ENCODE peak calls at places on chromosomes 13 and 19, in nine cellular contexts. One of them, this sample, is unnamed.

GRCh38 chr19:14479985-14480694 is 5.0 kb upstream of the PTGER1 start:
- DNase-seq in T-helper 1 cell: peak; percentile 34
- DNase-seq in type B pancreatic cell: peak; percentile 85
- DNase-seq in effector CD4-positive, alpha-beta T cell: peak; percentile 58
- DNase-seq in activated T-helper 1 cell treated with Interleukin-2 at 50 U/mL for 16 hours: peak; percentile 60
- DNase-seq in DMS53: peak; percentile 39
- DNase-seq in astrocyte of the hippocampus: peak; percentile 73
- DNase-seq in C1 segment of cervical spinal cord: no peak
- DNase-seq in AG10803: no peak
- DNase-seq in this sample: peak; percentile 67

GRCh38 chr13:52851153-52851962 is 2.9 kb upstream of the PCDH8 start:
- DNase-seq in T-helper 1 cell: no peak
- DNase-seq in type B pancreatic cell: no peak
- DNase-seq in effector CD4-positive, alpha-beta T cell: no peak
- DNase-seq in activated T-helper 1 cell treated with Interleukin-2 at 50 U/mL for 16 hours: no peak
- DNase-seq in DMS53: peak; percentile 87
- DNase-seq in astrocyte of the hippocampus: peak; percentile 68
- DNase-seq in C1 segment of cervical spinal cord: peak; percentile 38
- DNase-seq in AG10803: peak; percentile 9
- DNase-seq in this sample: peak; percentile 10

GRCh38 chr19:1125601-1126533 is 22.1 kb downstream of the GPX4 start:
- DNase-seq in T-helper 1 cell: no peak
- DNase-seq in type B pancreatic cell: no peak
- DNase-seq in effector CD4-positive, alpha-beta T cell: no peak
- DNase-seq in activated T-helper 1 cell treated with Interleukin-2 at 50 U/mL for 16 hours: no peak
- DNase-seq in DMS53: no peak
- DNase-seq in astrocyte of the hippocampus: peak; percentile 86
- DNase-seq in C1 segment of cervical spinal cord: no peak
- DNase-seq in AG10803: no peak
- DNase-seq in this sample: no peak

GRCh38 chr13:60396008-60396782 is 825 bp upstream of the TDRD3 start:
- DNase-seq in T-helper 1 cell: peak; percentile 75
- DNase-seq in type B pancreatic cell: peak; percentile 90
- DNase-seq in effector CD4-positive, alpha-beta T cell: peak; percentile 72
- DNase-seq in activated T-helper 1 cell treated with Interleukin-2 at 50 U/mL for 16 hours: peak; percentile 81
- DNase-seq in DMS53: peak; percentile 83
- DNase-seq in astrocyte of the hippocampus: peak; percentile 97
- DNase-seq in C1 segment of cervical spinal cord: peak; percentile 91
- DNase-seq in AG10803: peak; percentile 89
- DNase-seq in this sample: peak; percentile 83

GRCh38 chr13:106033634-106034033 is 501.8 kb downstream of the EFNB2 start:
- DNase-seq in T-helper 1 cell: no peak
- DNase-seq in type B pancreatic cell: no peak
- DNase-seq in effector CD4-positive, alpha-beta T cell: no peak
- DNase-seq in activated T-helper 1 cell treated with Interleukin-2 at 50 U/mL for 16 hours: no peak
- DNase-seq in DMS53: peak; percentile 0
- DNase-seq in astrocyte of the hippocampus: peak; percentile 42
- DNase-seq in C1 segment of cervical spinal cord: no peak
- DNase-seq in AG10803: peak; percentile 85
- DNase-seq in this sample: no peak

GRCh38 chr13:50131998-50132936 is 117.0 kb downstream of the KCNRG start:
- DNase-seq in T-helper 1 cell: no peak
- DNase-seq in type B pancreatic cell: no peak
- DNase-seq in effector CD4-positive, alpha-beta T cell: peak; percentile 12
- DNase-seq in activated T-helper 1 cell treated with Interleukin-2 at 50 U/mL for 16 hours: no peak
- DNase-seq in DMS53: no peak
- DNase-seq in astrocyte of the hippocampus: peak; percentile 26
- DNase-seq in C1 segment of cervical spinal cord: no peak
- DNase-seq in AG10803: no peak
- DNase-seq in this sample: no peak

GRCh38 chr13:45219938-45220375 is 19.1 kb upstream of the KCTD4 start:
- DNase-seq in T-helper 1 cell: no peak
- DNase-seq in type B pancreatic cell: no peak
- DNase-seq in effector CD4-positive, alpha-beta T cell: no peak
- DNase-seq in activated T-helper 1 cell treated with Interleukin-2 at 50 U/mL for 16 hours: no peak
- DNase-seq in DMS53: peak; percentile 5
- DNase-seq in astrocyte of the hippocampus: peak; percentile 73
- DNase-seq in C1 segment of cervical spinal cord: no peak
- DNase-seq in AG10803: peak; percentile 83
- DNase-seq in this sample: no peak

GRCh38 chr19:47650695-47651094 is 41.8 kb downstream of the BICRA start:
- DNase-seq in T-helper 1 cell: no peak
- DNase-seq in type B pancreatic cell: no peak
- DNase-seq in effector CD4-positive, alpha-beta T cell: no peak
- DNase-seq in activated T-helper 1 cell treated with Interleukin-2 at 50 U/mL for 16 hours: no peak
- DNase-seq in DMS53: no peak
- DNase-seq in astrocyte of the hippocampus: no peak
- DNase-seq in C1 segment of cervical spinal cord: no peak
- DNase-seq in AG10803: no peak
- DNase-seq in this sample: no peak

GRCh38 chr13:96650301-96650886 is 343.9 kb downstream of the OXGR1 start:
- DNase-seq in T-helper 1 cell: no peak
- DNase-seq in type B pancreatic cell: no peak
- DNase-seq in effector CD4-positive, alpha-beta T cell: no peak
- DNase-seq in activated T-helper 1 cell treated with Interleukin-2 at 50 U/mL for 16 hours: no peak
- DNase-seq in DMS53: no peak
- DNase-seq in astrocyte of the hippocampus: peak; percentile 89
- DNase-seq in C1 segment of cervical spinal cord: no peak
- DNase-seq in AG10803: peak; percentile 41
- DNase-seq in this sample: no peak

GRCh38 chr13:48110930-48111721 is 16.2 kb upstream of the MED4 start:
- DNase-seq in T-helper 1 cell: no peak
- DNase-seq in type B pancreatic cell: no peak
- DNase-seq in effector CD4-positive, alpha-beta T cell: no peak
- DNase-seq in activated T-helper 1 cell treated with Interleukin-2 at 50 U/mL for 16 hours: no peak
- DNase-seq in DMS53: no peak
- DNase-seq in astrocyte of the hippocampus: peak; percentile 63
- DNase-seq in C1 segment of cervical spinal cord: peak; percentile 3
- DNase-seq in AG10803: no peak
- DNase-seq in this sample: no peak

GRCh38 chr13:110128546-110128945 is 178.4 kb downstream of the COL4A1 start:
- DNase-seq in T-helper 1 cell: no peak
- DNase-seq in type B pancreatic cell: no peak
- DNase-seq in effector CD4-positive, alpha-beta T cell: no peak
- DNase-seq in activated T-helper 1 cell treated with Interleukin-2 at 50 U/mL for 16 hours: no peak
- DNase-seq in DMS53: no peak
- DNase-seq in astrocyte of the hippocampus: no peak
- DNase-seq in C1 segment of cervical spinal cord: no peak
- DNase-seq in AG10803: no peak
- DNase-seq in this sample: no peak

GRCh38 chr19:46721269-46722003 is 4.5 kb upstream of the PRKD2 start:
- DNase-seq in T-helper 1 cell: no peak
- DNase-seq in type B pancreatic cell: no peak
- DNase-seq in effector CD4-positive, alpha-beta T cell: no peak
- DNase-seq in activated T-helper 1 cell treated with Interleukin-2 at 50 U/mL for 16 hours: no peak
- DNase-seq in DMS53: peak; percentile 35
- DNase-seq in astrocyte of the hippocampus: no peak
- DNase-seq in C1 segment of cervical spinal cord: no peak
- DNase-seq in AG10803: no peak
- DNase-seq in this sample: no peak

GRCh38 chr13:41678320-41678719 is 221.0 kb downstream of the RGCC start:
- DNase-seq in T-helper 1 cell: no peak
- DNase-seq in type B pancreatic cell: no peak
- DNase-seq in effector CD4-positive, alpha-beta T cell: no peak
- DNase-seq in activated T-helper 1 cell treated with Interleukin-2 at 50 U/mL for 16 hours: no peak
- DNase-seq in DMS53: no peak
- DNase-seq in astrocyte of the hippocampus: peak; percentile 36
- DNase-seq in C1 segment of cervical spinal cord: no peak
- DNase-seq in AG10803: peak; percentile 42
- DNase-seq in this sample: no peak

GRCh38 chr19:41219924-41220567 is 1.0 kb downstream of the AXL start:
- DNase-seq in T-helper 1 cell: no peak
- DNase-seq in type B pancreatic cell: no peak
- DNase-seq in effector CD4-positive, alpha-beta T cell: no peak
- DNase-seq in activated T-helper 1 cell treated with Interleukin-2 at 50 U/mL for 16 hours: no peak
- DNase-seq in DMS53: no peak
- DNase-seq in astrocyte of the hippocampus: peak; percentile 74
- DNase-seq in C1 segment of cervical spinal cord: no peak
- DNase-seq in AG10803: peak; percentile 76
- DNase-seq in this sample: no peak

GRCh38 chr19:32611161-32611560 is 30.2 kb downstream of the PDCD5 start:
- DNase-seq in T-helper 1 cell: no peak
- DNase-seq in type B pancreatic cell: no peak
- DNase-seq in effector CD4-positive, alpha-beta T cell: no peak
- DNase-seq in activated T-helper 1 cell treated with Interleukin-2 at 50 U/mL for 16 hours: no peak
- DNase-seq in DMS53: no peak
- DNase-seq in astrocyte of the hippocampus: peak; percentile 18
- DNase-seq in C1 segment of cervical spinal cord: no peak
- DNase-seq in AG10803: no peak
- DNase-seq in this sample: no peak

GRCh38 chr19:40584007-40584406 is 7.3 kb downstream of the SHKBP1 start:
- DNase-seq in T-helper 1 cell: no peak
- DNase-seq in type B pancreatic cell: no peak
- DNase-seq in effector CD4-positive, alpha-beta T cell: no peak
- DNase-seq in activated T-helper 1 cell treated with Interleukin-2 at 50 U/mL for 16 hours: no peak
- DNase-seq in DMS53: peak; percentile 45
- DNase-seq in astrocyte of the hippocampus: no peak
- DNase-seq in C1 segment of cervical spinal cord: no peak
- DNase-seq in AG10803: no peak
- DNase-seq in this sample: no peak

GRCh38 chr19:49916839-49917733 is 11.9 kb upstream of the ATF5 start:
- DNase-seq in T-helper 1 cell: no peak
- DNase-seq in type B pancreatic cell: no peak
- DNase-seq in effector CD4-positive, alpha-beta T cell: no peak
- DNase-seq in activated T-helper 1 cell treated with Interleukin-2 at 50 U/mL for 16 hours: no peak
- DNase-seq in DMS53: no peak
- DNase-seq in astrocyte of the hippocampus: no peak
- DNase-seq in C1 segment of cervical spinal cord: no peak
- DNase-seq in AG10803: no peak
- DNase-seq in this sample: no peak

GRCh38 chr19:41515054-41515652 is 60.8 kb upstream of the CEACAM21 start:
- DNase-seq in T-helper 1 cell: no peak
- DNase-seq in type B pancreatic cell: no peak
- DNase-seq in effector CD4-positive, alpha-beta T cell: no peak
- DNase-seq in activated T-helper 1 cell treated with Interleukin-2 at 50 U/mL for 16 hours: no peak
- DNase-seq in DMS53: no peak
- DNase-seq in astrocyte of the hippocampus: no peak
- DNase-seq in C1 segment of cervical spinal cord: no peak
- DNase-seq in AG10803: no peak
- DNase-seq in this sample: no peak

GRCh38 chr19:50646074-50646807 is 3.0 kb upstream of the C19orf81 start:
- DNase-seq in T-helper 1 cell: no peak
- DNase-seq in type B pancreatic cell: no peak
- DNase-seq in effector CD4-positive, alpha-beta T cell: no peak
- DNase-seq in activated T-helper 1 cell treated with Interleukin-2 at 50 U/mL for 16 hours: no peak
- DNase-seq in DMS53: no peak
- DNase-seq in astrocyte of the hippocampus: peak; percentile 16
- DNase-seq in C1 segment of cervical spinal cord: no peak
- DNase-seq in AG10803: peak; percentile 48
- DNase-seq in this sample: no peak

GRCh38 chr13:33312150-33312908 is 26.8 kb upstream of the STARD13 start:
- DNase-seq in T-helper 1 cell: no peak
- DNase-seq in type B pancreatic cell: no peak
- DNase-seq in effector CD4-positive, alpha-beta T cell: no peak
- DNase-seq in activated T-helper 1 cell treated with Interleukin-2 at 50 U/mL for 16 hours: no peak
- DNase-seq in DMS53: no peak
- DNase-seq in astrocyte of the hippocampus: peak; percentile 36
- DNase-seq in C1 segment of cervical spinal cord: peak; percentile 17
- DNase-seq in AG10803: peak; percentile 25
- DNase-seq in this sample: no peak

GRCh38 chr19:6279931-6280591 is at the start of gene MLLT1:
- DNase-seq in T-helper 1 cell: peak; percentile 91
- DNase-seq in type B pancreatic cell: peak; percentile 97
- DNase-seq in effector CD4-positive, alpha-beta T cell: peak; percentile 90
- DNase-seq in activated T-helper 1 cell treated with Interleukin-2 at 50 U/mL for 16 hours: peak; percentile 94
- DNase-seq in DMS53: peak; percentile 97
- DNase-seq in astrocyte of the hippocampus: peak; percentile 100
- DNase-seq in C1 segment of cervical spinal cord: peak; percentile 88
- DNase-seq in AG10803: peak; percentile 99
- DNase-seq in this sample: peak; percentile 97

GRCh38 chr19:7199613-7200533 is 94.3 kb downstream of the INSR start:
- DNase-seq in T-helper 1 cell: no peak
- DNase-seq in type B pancreatic cell: no peak
- DNase-seq in effector CD4-positive, alpha-beta T cell: no peak
- DNase-seq in activated T-helper 1 cell treated with Interleukin-2 at 50 U/mL for 16 hours: no peak
- DNase-seq in DMS53: peak; percentile 71
- DNase-seq in astrocyte of the hippocampus: peak; percentile 20
- DNase-seq in C1 segment of cervical spinal cord: no peak
- DNase-seq in AG10803: no peak
- DNase-seq in this sample: no peak

This sample was measured in WERI-Rb-1.